ENCODE peak calls at places on chromosome 15, in eight cellular contexts. M, E, Q, L, F, U, V and A are unnamed samples.
A peak's percentile ranks its signal among the peaks of the same experiment; 100 is the strongest.

GRCh38 chr15:58223432-58223831 is 85.3 kb downstream of the AQP9 start:
- DNase-seq in V (no peak), M (no peak), Q (no peak), E (no peak), F (no peak), U (no peak), L (no peak), A (no peak)

GRCh38 chr15:101370330-101371024 is 75.4 kb upstream of the SNRPA1 start:
- DNase-seq in M (no peak), F (no peak), V (no peak), L (no peak), E (no peak), U (no peak), Q (no peak), A (no peak)

GRCh38 chr15:35209838-35210237 is 124.7 kb upstream of the NANOGP8 start:
- DNase-seq in Q (peak; percentile 5), M (no peak), V (no peak), L (no peak), U (no peak), E (no peak), F (no peak), A (no peak)

GRCh38 chr15:48981941-48982340 is 18.2 kb upstream of the SHC4 start:
- DNase-seq in F (no peak), U (no peak), E (no peak), L (no peak), M (no peak), Q (no peak), V (no peak), A (no peak)

GRCh38 chr15:66107070-66107469 is 146.5 kb downstream of the MEGF11 start:
- DNase-seq in M (no peak), L (no peak), U (no peak), F (no peak), Q (no peak), V (no peak), E (no peak), A (no peak)

GRCh38 chr15:84987949-84988624 is 6.4 kb downstream of the PDE8A start:
- DNase-seq in F (no peak), E (no peak), V (no peak), M (no peak), U (no peak), L (no peak), Q (no peak), A (no peak)

GRCh38 chr15:44705981-44706380 is 5.1 kb downstream of the PATL2 start:
- DNase-seq in L (no peak), U (no peak), Q (no peak), V (no peak), M (no peak), E (no peak), F (no peak), A (no peak)

GRCh38 chr15:33086500-33087141 is 107.9 kb downstream of the FMN1 start:
- DNase-seq in U (no peak), L (no peak), M (no peak), F (peak; percentile 14), Q (peak; percentile 75), V (no peak), E (no peak), A (peak; percentile 26)

GRCh38 chr15:77510066-77511044 is 89.7 kb downstream of the HMG20A start:
- DNase-seq in U (no peak), M (no peak), E (no peak), F (no peak), Q (no peak), L (no peak), V (no peak), A (no peak)

GRCh38 chr15:78712797-78713515 is 71.9 kb upstream of the CHRNB4 start:
- DNase-seq in L (no peak), V (no peak), F (no peak), E (no peak), M (no peak), Q (no peak), U (no peak), A (no peak)

GRCh38 chr15:66789029-66790025 is 87.3 kb downstream of the SMAD6 start:
- DNase-seq in M (no peak), L (no peak), V (no peak), U (no peak), Q (peak; percentile 89), E (no peak), F (no peak), A (no peak)

GRCh38 chr15:66827039-66827697 is 125.1 kb downstream of the SMAD6 start:
- DNase-seq in U (no peak), M (no peak), L (no peak), V (no peak), E (no peak), F (no peak), Q (no peak), A (no peak)

GRCh38 chr15:85972805-85973540 is 106.7 kb upstream of the AGBL1 start:
- DNase-seq in U (no peak), M (no peak), Q (no peak), L (no peak), E (no peak), V (no peak), F (no peak), A (no peak)

GRCh38 chr15:31974855-31975421 is 55.4 kb upstream of the CHRNA7 start:
- DNase-seq in V (no peak), Q (peak; percentile 18), U (no peak), M (no peak), E (no peak), L (no peak), F (peak; percentile 71), A (peak; percentile 26)

GRCh38 chr15:38895326-38896282 is 331.0 kb upstream of the RASGRP1 start:
- DNase-seq in L (no peak), U (no peak), E (peak; percentile 79), M (no peak), V (no peak), Q (peak; percentile 70), F (no peak), A (no peak)

GRCh38 chr15:45919806-45920205 is 285.0 kb downstream of the SQOR start:
- DNase-seq in V (no peak), M (no peak), Q (peak; percentile 73), U (no peak), E (peak; percentile 23), L (no peak), F (no peak), A (no peak)

GRCh38 chr15:67049351-67050044 is 15.9 kb upstream of the SMAD3 start:
- DNase-seq in M (no peak), E (peak; percentile 66), U (no peak), L (no peak), Q (peak; percentile 68), V (no peak), F (no peak), A (no peak)

GRCh38 chr15:29106116-29106515 is 163.5 kb downstream of the NSMCE3 start:
- DNase-seq in U (no peak), L (no peak), M (no peak), F (no peak), V (no peak), E (no peak), Q (no peak), A (no peak)

GRCh38 chr15:41291065-41291631 is 41.2 kb downstream of the OIP5 start:
- DNase-seq in U (no peak), F (no peak), Q (no peak), L (no peak), V (no peak), E (no peak), M (no peak), A (no peak)

GRCh38 chr15:27797765-27798164 is 301.4 kb downstream of the OCA2 start:
- DNase-seq in M (no peak), U (no peak), F (no peak), Q (no peak), E (no peak), L (no peak), V (no peak), A (no peak)

GRCh38 chr15:90987561-90988141 is 6.7 kb downstream of the PRC1 start:
- DNase-seq in L (no peak), U (no peak), V (no peak), Q (no peak), E (no peak), M (no peak), F (no peak), A (peak; percentile 18)